ENCODE peak calls at places on chromosomes 7 and 10, in five cellular contexts. One of them, this sample, is unnamed.
A peak's percentile ranks its signal among the peaks of the same experiment; 100 is the strongest.

GRCh38 chr10:47349516-47349915 is 1.4 kb downstream of the RBP3 start:
- DNase-seq in pancreas: no peak
- DNase-seq in cardiac muscle cell: no peak
- DNase-seq in fibroblast of mammary gland: no peak
- DNase-seq in ovary: no peak
- DNase-seq in this sample: peak; percentile 20

GRCh38 chr7:80259-81236 is 111.8 kb upstream of the FAM20C start:
- DNase-seq in ovary: peak; percentile 9
- DNase-seq in cardiac muscle cell: no peak
- DNase-seq in pancreas: no peak
- DNase-seq in fibroblast of mammary gland: no peak
- DNase-seq in this sample: no peak

GRCh38 chr10:50990568-50991495 is 83.5 kb upstream of the PRKG1 start:
- DNase-seq in ovary: peak; percentile 44
- DNase-seq in cardiac muscle cell: peak; percentile 74
- DNase-seq in fibroblast of mammary gland: peak; percentile 91
- DNase-seq in pancreas: peak; percentile 49
- DNase-seq in this sample: no peak

GRCh38 chr7:12653127-12653917 is 34.1 kb upstream of the ARL4A start:
- DNase-seq in cardiac muscle cell: no peak
- DNase-seq in pancreas: no peak
- DNase-seq in fibroblast of mammary gland: peak; percentile 56
- DNase-seq in ovary: no peak
- DNase-seq in this sample: no peak

GRCh38 chr7:100489824-100490223 is 6.1 kb downstream of the NYAP1 start:
- DNase-seq in cardiac muscle cell: peak; percentile 85
- DNase-seq in ovary: peak; percentile 79
- DNase-seq in pancreas: peak; percentile 60
- DNase-seq in fibroblast of mammary gland: peak; percentile 83
- DNase-seq in this sample: peak; percentile 97

GRCh38 chr7:131845573-131846337 is 289.3 kb upstream of the PODXL start:
- DNase-seq in fibroblast of mammary gland: no peak
- DNase-seq in pancreas: no peak
- DNase-seq in cardiac muscle cell: no peak
- DNase-seq in ovary: no peak
- DNase-seq in this sample: no peak

GRCh38 chr7:98470131-98470985 is 69.5 kb upstream of the BAIAP2L1 start:
- DNase-seq in pancreas: peak; percentile 78
- DNase-seq in fibroblast of mammary gland: no peak
- DNase-seq in cardiac muscle cell: peak; percentile 80
- DNase-seq in ovary: no peak
- DNase-seq in this sample: no peak

GRCh38 chr7:131021460-131021859 is 287.5 kb upstream of the KLF14 start:
- DNase-seq in ovary: no peak
- DNase-seq in pancreas: no peak
- DNase-seq in fibroblast of mammary gland: no peak
- DNase-seq in cardiac muscle cell: no peak
- DNase-seq in this sample: no peak

GRCh38 chr10:14056545-14057332 is 274.0 kb downstream of the FRMD4A start:
- DNase-seq in ovary: no peak
- DNase-seq in fibroblast of mammary gland: peak; percentile 84
- DNase-seq in pancreas: no peak
- DNase-seq in cardiac muscle cell: no peak
- DNase-seq in this sample: no peak

GRCh38 chr10:110872145-110872983 is 636 bp downstream of the PDCD4 start:
- DNase-seq in pancreas: peak; percentile 66
- DNase-seq in ovary: peak; percentile 82
- DNase-seq in cardiac muscle cell: peak; percentile 88
- DNase-seq in fibroblast of mammary gland: peak; percentile 89
- DNase-seq in this sample: peak; percentile 72

GRCh38 chr10:12396567-12396966 is 47.2 kb downstream of the CAMK1D start:
- DNase-seq in ovary: no peak
- DNase-seq in pancreas: peak; percentile 52
- DNase-seq in fibroblast of mammary gland: no peak
- DNase-seq in cardiac muscle cell: peak; percentile 28
- DNase-seq in this sample: peak; percentile 36

GRCh38 chr7:143355450-143356385 is 6.8 kb downstream of the FAM131B start:
- DNase-seq in pancreas: no peak
- DNase-seq in ovary: no peak
- DNase-seq in cardiac muscle cell: no peak
- DNase-seq in fibroblast of mammary gland: no peak
- DNase-seq in this sample: no peak

GRCh38 chr10:11682896-11683295 is 59.3 kb upstream of the ECHDC3 start:
- DNase-seq in pancreas: no peak
- DNase-seq in ovary: no peak
- DNase-seq in fibroblast of mammary gland: no peak
- DNase-seq in cardiac muscle cell: no peak
- DNase-seq in this sample: no peak

GRCh38 chr7:5495581-5496375 is 72.1 kb upstream of the TNRC18 start:
- DNase-seq in cardiac muscle cell: no peak
- DNase-seq in fibroblast of mammary gland: no peak
- DNase-seq in ovary: peak; percentile 56
- DNase-seq in pancreas: peak; percentile 85
- DNase-seq in this sample: peak; percentile 92

GRCh38 chr10:82358486-82359097 is 483.6 kb downstream of the NRG3 start:
- DNase-seq in fibroblast of mammary gland: peak; percentile 14
- DNase-seq in pancreas: no peak
- DNase-seq in cardiac muscle cell: peak; percentile 60
- DNase-seq in ovary: no peak
- DNase-seq in this sample: no peak

GRCh38 chr10:15211464-15211979 is 43.0 kb upstream of the NMT2 start:
- DNase-seq in fibroblast of mammary gland: peak; percentile 89
- DNase-seq in pancreas: no peak
- DNase-seq in ovary: no peak
- DNase-seq in cardiac muscle cell: no peak
- DNase-seq in this sample: no peak

GRCh38 chr7:103809229-103809994 is 180.0 kb downstream of the RELN start:
- DNase-seq in cardiac muscle cell: no peak
- DNase-seq in pancreas: no peak
- DNase-seq in ovary: no peak
- DNase-seq in fibroblast of mammary gland: no peak
- DNase-seq in this sample: no peak

GRCh38 chr10:110221721-110222261 is 14.4 kb downstream of the MXI1 start:
- DNase-seq in cardiac muscle cell: peak; percentile 89
- DNase-seq in fibroblast of mammary gland: peak; percentile 97
- DNase-seq in ovary: peak; percentile 86
- DNase-seq in pancreas: peak; percentile 85
- DNase-seq in this sample: peak; percentile 90

GRCh38 chr7:553637-554111 is 34.0 kb upstream of the PDGFA start:
- DNase-seq in ovary: no peak
- DNase-seq in pancreas: no peak
- DNase-seq in cardiac muscle cell: no peak
- DNase-seq in fibroblast of mammary gland: no peak
- DNase-seq in this sample: no peak

GRCh38 chr7:104179178-104179577 is 28.6 kb downstream of the ORC5 start:
- DNase-seq in ovary: no peak
- DNase-seq in pancreas: no peak
- DNase-seq in fibroblast of mammary gland: peak; percentile 41
- DNase-seq in cardiac muscle cell: no peak
- DNase-seq in this sample: no peak

GRCh38 chr10:101780187-101780817 is 2.9 kb downstream of the NPM3 start:
- DNase-seq in cardiac muscle cell: no peak
- DNase-seq in ovary: no peak
- DNase-seq in pancreas: no peak
- DNase-seq in fibroblast of mammary gland: no peak
- DNase-seq in this sample: no peak

GRCh38 chr7:80540841-80541240 is 29.0 kb upstream of the GNAT3 start:
- DNase-seq in cardiac muscle cell: no peak
- DNase-seq in fibroblast of mammary gland: no peak
- DNase-seq in pancreas: no peak
- DNase-seq in ovary: no peak
- DNase-seq in this sample: no peak

GRCh38 chr7:1377111-1377909 is 82.0 kb downstream of the MICALL2 start:
- DNase-seq in pancreas: no peak
- DNase-seq in fibroblast of mammary gland: no peak
- DNase-seq in ovary: no peak
- DNase-seq in cardiac muscle cell: no peak
- DNase-seq in this sample: no peak

GRCh38 chr7:111107989-111108388 is 17.1 kb downstream of the LRRN3 start:
- DNase-seq in cardiac muscle cell: no peak
- DNase-seq in pancreas: no peak
- DNase-seq in fibroblast of mammary gland: no peak
- DNase-seq in ovary: no peak
- DNase-seq in this sample: no peak

GRCh38 chr10:83919187-83919586 is 220.1 kb upstream of the GHITM start:
- DNase-seq in ovary: no peak
- DNase-seq in cardiac muscle cell: no peak
- DNase-seq in fibroblast of mammary gland: no peak
- DNase-seq in pancreas: no peak
- DNase-seq in this sample: no peak

GRCh38 chr7:119482209-119482608 is 790.8 kb upstream of the KCND2 start:
- DNase-seq in fibroblast of mammary gland: peak; percentile 25
- DNase-seq in ovary: no peak
- DNase-seq in cardiac muscle cell: peak; percentile 46
- DNase-seq in pancreas: peak; percentile 7
- DNase-seq in this sample: no peak

GRCh38 chr10:28778524-28778923 is 101.2 kb downstream of the BAMBI start:
- DNase-seq in cardiac muscle cell: no peak
- DNase-seq in pancreas: no peak
- DNase-seq in fibroblast of mammary gland: no peak
- DNase-seq in ovary: no peak
- DNase-seq in this sample: no peak

GRCh38 chr7:36291387-36292316 is 98.0 kb upstream of the ANLN start:
- DNase-seq in ovary: peak; percentile 90
- DNase-seq in cardiac muscle cell: peak; percentile 90
- DNase-seq in pancreas: peak; percentile 82
- DNase-seq in fibroblast of mammary gland: peak; percentile 78
- DNase-seq in this sample: peak; percentile 80
- H3K4me3 ChIP-seq in ovary: peak overlapping the region; percentile 40
- H3K4me3 ChIP-seq in cardiac muscle cell: no peak overlapping the region
- H3K4me3 ChIP-seq in pancreas: no peak overlapping the region
- H3K4me3 ChIP-seq in fibroblast of mammary gland: peak overlapping the region; percentile 51
- H3K4me3 ChIP-seq in this sample: peak overlapping the region; percentile 18

GRCh38 chr7:40810274-40810673 is 675.5 kb downstream of the SUGCT start:
- DNase-seq in cardiac muscle cell: no peak
- DNase-seq in fibroblast of mammary gland: peak; percentile 31
- DNase-seq in ovary: no peak
- DNase-seq in pancreas: no peak
- DNase-seq in this sample: no peak
- H3K4me3 ChIP-seq in cardiac muscle cell: no peak overlapping the region
- H3K4me3 ChIP-seq in fibroblast of mammary gland: no peak overlapping the region
- H3K4me3 ChIP-seq in ovary: no peak overlapping the region
- H3K4me3 ChIP-seq in pancreas: no peak overlapping the region
- H3K4me3 ChIP-seq in this sample: no peak overlapping the region

GRCh38 chr7:55570218-55570873 is 2.0 kb downstream of the VOPP1 start:
- DNase-seq in pancreas: no peak
- DNase-seq in fibroblast of mammary gland: peak; percentile 19
- DNase-seq in cardiac muscle cell: no peak
- DNase-seq in ovary: no peak
- DNase-seq in this sample: no peak

GRCh38 chr7:55570939-55571338 is 1.4 kb downstream of the VOPP1 start:
- DNase-seq in fibroblast of mammary gland: peak; percentile 83
- DNase-seq in ovary: no peak
- DNase-seq in cardiac muscle cell: no peak
- DNase-seq in pancreas: no peak
- DNase-seq in this sample: no peak

GRCh38 chr7:55568613-55569268 is 3.6 kb downstream of the VOPP1 start:
- DNase-seq in cardiac muscle cell: no peak
- DNase-seq in fibroblast of mammary gland: no peak
- DNase-seq in ovary: no peak
- DNase-seq in pancreas: no peak
- DNase-seq in this sample: no peak

GRCh38 chr7:55569269-55569663 is 3.0 kb downstream of the VOPP1 start:
- DNase-seq in fibroblast of mammary gland: no peak
- DNase-seq in ovary: no peak
- DNase-seq in cardiac muscle cell: no peak
- DNase-seq in pancreas: no peak
- DNase-seq in this sample: no peak

GRCh38 chr7:55569797-55570196 is 2.5 kb downstream of the VOPP1 start:
- DNase-seq in cardiac muscle cell: no peak
- DNase-seq in pancreas: no peak
- DNase-seq in ovary: no peak
- DNase-seq in fibroblast of mammary gland: no peak
- DNase-seq in this sample: no peak
- H3K4me3 ChIP-seq in cardiac muscle cell: no peak overlapping the region
- H3K4me3 ChIP-seq in pancreas: no peak overlapping the region
- H3K4me3 ChIP-seq in ovary: no peak overlapping the region
- H3K4me3 ChIP-seq in fibroblast of mammary gland: no peak overlapping the region
- H3K4me3 ChIP-seq in this sample: no peak overlapping the region

GRCh38 chr10:97736403-97736901 is 476 bp upstream of the ZFYVE27 start:
- DNase-seq in pancreas: no peak
- DNase-seq in ovary: no peak
- DNase-seq in cardiac muscle cell: no peak
- DNase-seq in fibroblast of mammary gland: no peak
- DNase-seq in this sample: no peak
- H3K4me3 ChIP-seq in pancreas: peak overlapping the region; percentile 90
- H3K4me3 ChIP-seq in ovary: peak overlapping the region; percentile 68
- H3K4me3 ChIP-seq in cardiac muscle cell: no peak overlapping the region
- H3K4me3 ChIP-seq in fibroblast of mammary gland: no peak overlapping the region
- H3K4me3 ChIP-seq in this sample: peak overlapping the region; percentile 99

GRCh38 chr7:149874644-149875028 is 867 bp downstream of the ATP6V0E2 start:
- DNase-seq in cardiac muscle cell: no peak
- DNase-seq in pancreas: no peak
- DNase-seq in fibroblast of mammary gland: no peak
- DNase-seq in ovary: no peak
- DNase-seq in this sample: no peak
- H3K4me3 ChIP-seq in cardiac muscle cell: no peak overlapping the region
- H3K4me3 ChIP-seq in pancreas: no peak overlapping the region
- H3K4me3 ChIP-seq in fibroblast of mammary gland: no peak overlapping the region
- H3K4me3 ChIP-seq in ovary: no peak overlapping the region
- H3K4me3 ChIP-seq in this sample: peak overlapping the region; percentile 89

GRCh38 chr10:6382081-6382480 is 179.3 kb downstream of the PFKFB3 start:
- DNase-seq in ovary: no peak
- DNase-seq in cardiac muscle cell: no peak
- DNase-seq in fibroblast of mammary gland: peak; percentile 55
- DNase-seq in pancreas: no peak
- DNase-seq in this sample: no peak
- H3K4me3 ChIP-seq in ovary: no peak overlapping the region
- H3K4me3 ChIP-seq in cardiac muscle cell: no peak overlapping the region
- H3K4me3 ChIP-seq in fibroblast of mammary gland: no peak overlapping the region
- H3K4me3 ChIP-seq in pancreas: no peak overlapping the region
- H3K4me3 ChIP-seq in this sample: no peak overlapping the region